ENCODE peak calls at places on chromosome 3, in five cellular contexts. Z, P, O, F and J are unnamed samples.

GRCh38 chr3:122183521-122183892 is at the start of gene CASR:
- DNase-seq in Z (peak), P (no peak), O (no peak), F (no peak), J (no peak)

GRCh38 chr3:185216587-185216918 is 37.3 kb downstream of the EHHADH start:
- DNase-seq in Z (peak), P (peak), O (no peak), F (peak), J (no peak)

GRCh38 chr3:10977864-10978510 is 14.6 kb upstream of the SLC6A1 start:
- DNase-seq in Z (no peak), P (no peak), O (no peak), F (peak), J (no peak)

GRCh38 chr3:56997675-56998074 is 62.8 kb upstream of the SPATA12 start:
- DNase-seq in Z (no peak), P (peak), O (no peak), F (no peak), J (no peak)

GRCh38 chr3:172464306-172464705 is 16.1 kb upstream of the GHSR start:
- DNase-seq in Z (no peak), P (no peak), O (no peak), F (no peak), J (no peak)

GRCh38 chr3:194330579-194330978 is 20.5 kb downstream of the CPN2 start:
- DNase-seq in Z (no peak), P (peak), O (no peak), F (no peak), J (no peak)

GRCh38 chr3:21641959-21642358 is 109.1 kb downstream of the ZNF385D start:
- DNase-seq in Z (no peak), P (no peak), O (no peak), F (no peak), J (no peak)

GRCh38 chr3:39171860-39172259 is 18.5 kb upstream of the CSRNP1 start:
- DNase-seq in Z (no peak), P (no peak), O (no peak), F (no peak), J (no peak)

GRCh38 chr3:16513141-16514020 is at the start of gene RFTN1:
- DNase-seq in Z (peak), P (peak), O (peak), F (peak), J (no peak)

GRCh38 chr3:55169608-55170010 is 241.8 kb upstream of the LRTM1 start:
- DNase-seq in Z (no peak), P (peak), O (peak), F (peak), J (peak)

GRCh38 chr3:12286927-12287726 is 1.7 kb upstream of the PPARG start:
- DNase-seq in Z (peak), P (no peak), O (no peak), F (no peak), J (no peak)

GRCh38 chr3:184636774-184637316 is 75.0 kb downstream of the MAGEF1 start:
- DNase-seq in Z (peak), P (peak), O (peak), F (peak), J (peak)

GRCh38 chr3:187242435-187242834 is 45.1 kb downstream of the RTP1 start:
- DNase-seq in Z (no peak), P (no peak), O (no peak), F (no peak), J (no peak)

GRCh38 chr3:191019855-191020254 is 157.4 kb upstream of the GMNC start:
- DNase-seq in Z (no peak), P (no peak), O (no peak), F (no peak), J (no peak)

GRCh38 chr3:93843981-93844380 is 129.7 kb downstream of the PROS1 start:
- DNase-seq in Z (no peak), P (peak), O (peak), F (peak), J (peak)

GRCh38 chr3:1183320-1184048 is 90.7 kb downstream of the CNTN6 start:
- DNase-seq in Z (no peak), P (peak), O (no peak), F (peak), J (peak)

GRCh38 chr3:133834621-133835417 is 29.2 kb downstream of the SRPRB start:
- DNase-seq in Z (no peak), P (no peak), O (no peak), F (no peak), J (no peak)

GRCh38 chr3:123285066-123285465 is 83.3 kb downstream of the SEC22A start:
- DNase-seq in Z (no peak), P (no peak), O (no peak), F (no peak), J (no peak)

GRCh38 chr3:128355549-128355930 is 111.2 kb downstream of the DNAJB8 start:
- DNase-seq in Z (no peak), P (no peak), O (no peak), F (no peak), J (no peak)

GRCh38 chr3:5376761-5377160 is 189.3 kb downstream of the EDEM1 start:
- DNase-seq in Z (no peak), P (no peak), O (no peak), F (no peak), J (no peak)

GRCh38 chr3:48119495-48120193 is 68.6 kb downstream of the CDC25A start:
- DNase-seq in Z (no peak), P (peak), O (no peak), F (peak), J (no peak)

GRCh38 chr3:170055209-170055608 is 17.4 kb downstream of the GPR160 start:
- DNase-seq in Z (no peak), P (no peak), O (no peak), F (peak), J (peak)

GRCh38 chr3:184726497-184726896 is 14.6 kb upstream of the MAGEF1 start:
- DNase-seq in Z (no peak), P (no peak), O (no peak), F (no peak), J (no peak)

GRCh38 chr3:178778579-178778978 is 242.3 kb downstream of the KCNMB2 start:
- DNase-seq in Z (no peak), P (no peak), O (no peak), F (no peak), J (no peak)

GRCh38 chr3:139218046-139218445 is 125.8 kb upstream of the MRPS22 start:
- DNase-seq in Z (no peak), P (no peak), O (no peak), F (no peak), J (no peak)

GRCh38 chr3:42095540-42095939 is 4.4 kb downstream of the TRAK1 start:
- DNase-seq in Z (no peak), P (no peak), O (no peak), F (no peak), J (no peak)

GRCh38 chr3:42099020-42099765 is 8.0 kb downstream of the TRAK1 start:
- DNase-seq in Z (no peak), P (no peak), O (no peak), F (peak), J (no peak)

GRCh38 chr3:42094992-42095391 is 3.8 kb downstream of the TRAK1 start:
- DNase-seq in Z (no peak), P (no peak), O (no peak), F (no peak), J (no peak)

GRCh38 chr3:42098171-42098570 is 7.0 kb downstream of the TRAK1 start:
- DNase-seq in Z (no peak), P (no peak), O (no peak), F (no peak), J (no peak)

GRCh38 chr3:42097166-42097946 is 6.2 kb downstream of the TRAK1 start:
- DNase-seq in Z (no peak), P (peak), O (peak), F (peak), J (no peak)
- TF ChIP-seq CTCF in Z (no peak), P (no peak), O (no peak), F (no peak), J (no peak)

GRCh38 chr3:131856171-131856570 is 178.6 kb downstream of the CPNE4 start:
- DNase-seq in Z (no peak), P (no peak), O (no peak), F (no peak), J (no peak)
- H3K4me3 ChIP-seq in Z (no peak), P (no peak), O (no peak), F (no peak), J (no peak)

GRCh38 chr3:62312201-62312600 is 61.1 kb downstream of the FEZF2 start:
- DNase-seq in Z (no peak), P (no peak), O (no peak), F (no peak), J (no peak)
- TF ChIP-seq CTCF in Z (no peak), P (no peak), O (no peak), F (no peak), J (no peak)

GRCh38 chr3:196142674-196142988 is 60.7 kb upstream of the TFRC start:
- DNase-seq in Z (no peak), P (no peak), O (no peak), F (no peak), J (no peak)
- H3K4me3 ChIP-seq in Z (no peak), P (no peak), O (no peak), F (no peak), J (no peak)

GRCh38 chr3:69855436-69856162 is 116.3 kb downstream of the MITF start:
- DNase-seq in Z (peak), P (peak), O (no peak), F (peak), J (peak)
- TF ChIP-seq CTCF in Z (peak), P (peak), O (peak), F (peak), J (peak)

DNA sequence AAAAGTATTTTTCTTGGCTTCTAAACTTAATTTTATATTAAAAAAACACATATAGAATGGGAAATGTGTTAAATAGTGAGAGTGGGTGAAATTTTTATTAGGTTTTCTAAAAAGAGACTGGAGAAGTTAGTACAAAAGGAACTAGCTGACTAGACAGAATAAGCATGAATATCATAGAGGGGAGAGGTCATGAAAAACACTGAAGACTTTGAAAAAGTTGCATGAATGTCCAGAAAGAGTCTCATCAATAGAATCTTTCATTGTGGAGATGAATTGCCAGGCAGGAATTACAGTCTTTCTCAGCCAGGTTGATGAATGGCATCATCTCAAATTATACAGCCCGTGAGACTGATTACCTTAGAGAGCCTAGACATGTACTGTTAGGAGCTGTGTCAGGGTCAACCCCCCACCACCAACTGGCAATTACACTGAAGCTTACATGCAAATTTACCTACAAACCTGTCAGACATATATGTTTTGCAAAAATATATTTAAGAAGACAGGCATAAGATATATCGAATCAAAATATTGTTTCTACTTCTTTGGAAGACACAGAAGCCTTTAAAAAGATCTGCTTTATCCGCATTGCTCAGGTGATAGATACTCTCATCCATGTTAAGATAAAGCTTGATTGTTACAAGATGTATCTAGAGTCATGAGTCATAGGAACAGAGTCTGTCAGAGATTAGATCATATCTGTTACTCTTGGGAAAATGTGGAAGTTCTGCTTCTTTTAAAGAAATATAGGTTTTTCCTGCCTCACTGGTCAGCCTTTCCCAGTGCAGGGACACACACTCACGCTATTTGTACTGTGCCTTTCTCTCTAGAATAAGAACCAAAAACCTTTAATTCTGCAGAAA is 34.8 kb upstream of the PFN2 start:
- DNase-seq in Z (no peak), P (no peak), O (no peak), F (peak), J (no peak)
- H3K4me3 ChIP-seq in Z (no peak), P (no peak), O (no peak), F (no peak), J (no peak)